ENCODE peak calls at places on chromosomes 4 and X, in eight cellular contexts. J is SK-N-SH, H is GM23338, P is A549, K is K562, E is HCT116, N is Panc1, C is GM12878. G is an unnamed sample.
A peak's percentile ranks its signal among the peaks of the same experiment; 100 is the strongest.

GRCh38 chrX:56026816-56027215 is 205.3 kb upstream of the KLF8 start:
- DNase-seq in H (no peak), N (no peak), P (no peak), E (no peak), C (no peak), J (no peak), K (no peak), G (no peak)

GRCh38 chr4:4831825-4832224 is 27.6 kb upstream of the MSX1 start:
- DNase-seq in K (no peak), H (no peak), N (no peak), P (no peak), C (no peak), J (no peak), E (no peak), G (no peak)

GRCh38 chrX:38668788-38669187 is 107.4 kb downstream of the TSPAN7 start:
- DNase-seq in N (no peak), E (no peak), K (no peak), P (no peak), C (no peak), J (no peak), H (no peak), G (no peak)

GRCh38 chrX:85084770-85085393 is 81.2 kb downstream of the APOOL start:
- DNase-seq in E (peak; percentile 1), J (peak; percentile 50), P (peak; percentile 16), N (no peak), K (peak; percentile 40), C (peak; percentile 8), H (peak; percentile 20), G (no peak)

GRCh38 chr4:1393866-1394265 is 12.4 kb downstream of the NKX1-1 start:
- DNase-seq in N (no peak), J (no peak), H (no peak), C (no peak), K (no peak), P (no peak), E (no peak), G (no peak)

GRCh38 chr4:30717208-30718020 is 2.8 kb upstream of the PCDH7 start:
- DNase-seq in H (peak; percentile 83), C (no peak), N (no peak), P (peak; percentile 7), E (no peak), J (peak; percentile 42), K (no peak), G (no peak)

GRCh38 chrX:40140706-40141499 is 43.1 kb upstream of the BCOR start:
- DNase-seq in P (no peak), H (peak; percentile 70), J (no peak), N (no peak), E (no peak), C (no peak), K (no peak), G (no peak)

GRCh38 chr4:38024203-38024504 is 64.0 kb downstream of the PTTG2 start:
- DNase-seq in N (no peak), K (peak; percentile 11), C (no peak), P (no peak), J (peak; percentile 47), E (no peak), H (no peak), G (no peak)

GRCh38 chr4:136583567-136583966 is 948.7 kb downstream of the PCDH18 start:
- DNase-seq in E (no peak), P (no peak), H (no peak), C (no peak), J (no peak), N (no peak), K (no peak), G (no peak)

GRCh38 chrX:2967998-2968909 is 38.1 kb upstream of the ARSH start:
- DNase-seq in H (peak; percentile 5), K (peak; percentile 33), N (no peak), E (no peak), C (no peak), J (no peak), P (no peak), G (peak; percentile 12)

GRCh38 chr4:101033986-101034385 is 313.3 kb downstream of the PPP3CA start:
- DNase-seq in C (no peak), E (no peak), P (no peak), K (no peak), H (peak; percentile 64), J (no peak), N (no peak), G (no peak)

GRCh38 chrX:153885208-153885787 is 675 bp downstream of the L1CAM start:
- DNase-seq in H (no peak), E (no peak), J (no peak), K (no peak), N (no peak), C (no peak), P (no peak), G (no peak)

GRCh38 chrX:14673764-14674163 is 144.4 kb downstream of the GLRA2 start:
- DNase-seq in H (no peak), J (no peak), C (peak; percentile 70), E (peak; percentile 78), N (no peak), P (peak; percentile 40), K (peak; percentile 2), G (no peak)

GRCh38 chrX:104668550-104668949 is 102.6 kb downstream of the IL1RAPL2 start:
- DNase-seq in H (peak; percentile 33), J (no peak), P (peak; percentile 0), C (no peak), N (no peak), K (peak; percentile 0), E (no peak), G (no peak)

GRCh38 chr4:52051213-52051614 is at the start of gene SPATA18:
- DNase-seq in C (no peak), E (no peak), H (peak; percentile 12), J (peak; percentile 61), P (peak; percentile 19), N (no peak), K (no peak), G (no peak)

GRCh38 chrX:12563121-12563520 is 228.1 kb upstream of the PRPS2 start:
- DNase-seq in N (no peak), H (no peak), C (no peak), E (no peak), K (no peak), J (no peak), P (no peak), G (no peak)

GRCh38 chr4:3322059-3322550 is 29.3 kb downstream of the RGS12 start:
- DNase-seq in E (no peak), K (peak; percentile 14), H (peak; percentile 44), C (no peak), P (no peak), J (no peak), N (no peak), G (no peak)

GRCh38 chr4:44928785-44929184 is 202.4 kb upstream of the GNPDA2 start:
- DNase-seq in E (no peak), C (no peak), N (no peak), H (no peak), P (no peak), J (no peak), K (no peak), G (no peak)

GRCh38 chr4:5883916-5884315 is 9.0 kb downstream of the CRMP1 start:
- DNase-seq in J (no peak), H (no peak), E (no peak), K (no peak), N (no peak), C (no peak), P (no peak), G (no peak)

GRCh38 chrX:43643201-43643600 is 12.9 kb upstream of the MAOA start:
- DNase-seq in E (no peak), K (no peak), H (no peak), P (no peak), C (no peak), N (no peak), J (no peak), G (no peak)
- TF ChIP-seq REST in E (no peak), K (no peak), H (no peak), P (no peak), C (no peak), N (no peak), J (no peak), G (no peak)

GRCh38 chr4:11650801-11651596 is 222.3 kb upstream of the HS3ST1 start:
- DNase-seq in C (no peak), H (no peak), K (no peak), N (peak; percentile 4), P (no peak), J (no peak), E (peak; percentile 96), G (no peak)

DNA sequence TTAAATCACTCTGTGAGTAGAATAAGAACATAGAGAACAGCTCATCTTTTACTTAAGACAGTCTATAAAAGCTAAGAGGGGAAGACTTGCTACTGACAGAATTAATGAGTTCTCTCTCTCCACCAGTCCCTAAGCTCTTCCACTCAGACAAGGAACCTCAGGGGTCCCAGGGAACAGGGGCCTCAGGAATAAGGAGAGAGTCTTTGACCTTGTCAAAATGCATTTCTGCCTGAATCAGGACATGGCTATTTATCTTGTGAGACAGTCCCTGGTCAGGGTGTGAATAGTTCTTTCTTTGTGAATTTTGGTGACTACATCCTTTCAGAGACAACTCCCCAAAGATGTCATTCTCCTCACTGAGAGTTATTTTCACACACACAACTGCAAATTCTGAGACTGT is 218.7 kb upstream of the HS3ST1 start:
- DNase-seq in P (no peak), H (no peak), N (no peak), E (no peak), K (no peak), C (no peak), J (no peak), G (no peak)
- TF ChIP-seq CTCF in P (no peak), H (no peak), N (no peak), E (no peak), K (no peak), C (no peak), J (no peak), G (no peak)

DNA sequence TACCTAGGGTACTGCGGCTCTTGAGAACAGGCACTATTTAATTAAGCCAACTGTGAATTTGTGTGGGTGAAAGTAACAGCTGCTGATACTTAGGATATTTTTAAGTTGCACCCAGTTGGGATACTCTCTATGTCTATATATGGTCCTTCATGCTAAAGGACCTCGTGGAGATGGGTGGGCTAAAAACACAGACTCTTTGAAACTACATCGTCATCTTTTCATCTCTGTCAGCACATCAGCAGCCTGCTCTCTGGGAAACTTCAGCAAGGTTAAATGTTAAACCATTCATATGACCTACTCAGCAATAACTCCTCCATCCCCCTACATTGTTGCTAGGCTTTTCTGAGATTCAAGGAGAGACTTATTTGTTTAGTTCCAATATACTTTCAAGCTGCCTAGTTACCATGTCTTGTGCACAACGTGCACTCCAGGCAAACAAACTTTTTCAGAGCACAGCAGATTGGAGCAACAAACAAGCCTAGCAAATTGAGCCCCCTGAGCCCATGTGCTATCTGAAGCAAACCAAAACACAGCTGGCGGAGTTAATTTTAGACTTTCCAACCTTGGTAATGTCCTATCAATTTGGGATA is 6.2 kb upstream of the MOB1B start:
- DNase-seq in J (no peak), N (no peak), E (no peak), C (no peak), P (no peak), H (no peak), K (no peak), G (no peak)
- H3K27ac ChIP-seq in J (no peak overlapping the region), N (no peak overlapping the region), E (no peak overlapping the region), C (no peak overlapping the region), P (no peak overlapping the region), H (no peak overlapping the region), K (no peak overlapping the region), G (no peak overlapping the region)

DNA sequence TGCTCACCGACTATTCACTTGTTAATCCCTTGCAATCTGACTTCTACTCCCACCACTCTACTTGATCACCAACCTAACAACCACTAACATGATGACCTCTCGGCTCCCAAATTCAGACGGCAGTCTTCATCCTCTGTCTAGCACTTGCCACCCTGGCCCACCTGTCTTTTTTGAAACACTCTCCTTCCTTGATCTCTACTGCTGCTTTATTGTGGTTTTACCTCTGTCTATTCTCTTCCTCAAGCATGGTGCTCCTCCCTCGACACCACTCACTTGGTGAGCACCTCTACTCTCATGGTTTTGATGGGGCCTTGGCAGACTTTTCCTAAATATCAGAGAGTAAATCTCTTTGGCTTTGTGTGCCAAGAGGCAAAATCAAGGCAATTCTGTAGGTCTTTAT is 21.7 kb upstream of the CXCR3 start:
- DNase-seq in H (no peak), N (no peak), J (no peak), C (no peak), K (no peak), E (no peak), P (no peak), G (no peak)
- TF ChIP-seq REST in H (no peak), N (no peak), J (no peak), C (no peak), K (no peak), E (no peak), P (no peak), G (no peak)